ENCODE peak calls at places on chromosomes 6 and 20, in five cellular contexts. Z is mammary epithelial cell, A is neural crest cell, F is mesothelial cell of epicardium, B is Panc1. L is an unnamed sample.

GRCh38 chr6:159170333-159170672 is 1.1 kb downstream of the FNDC1 start:
- DNase-seq in Z (no peak), A (no peak), F (no peak), B (no peak), L (no peak)

GRCh38 chr20:37640600-37641561 is 52.9 kb upstream of the CTNNBL1 start:
- DNase-seq in Z (peak), A (no peak), F (no peak), B (no peak), L (no peak)

GRCh38 chr20:53409177-53409576 is 184.5 kb downstream of the ZNF217 start:
- DNase-seq in Z (no peak), A (no peak), F (no peak), B (no peak), L (no peak)

GRCh38 chr6:73131706-73132105 is 93.6 kb downstream of the KHDC1L start:
- DNase-seq in Z (peak), A (no peak), F (no peak), B (no peak), L (no peak)

GRCh38 chr20:47187450-47188195 is 168.9 kb downstream of the ZMYND8 start:
- DNase-seq in Z (peak), A (no peak), F (no peak), B (no peak), L (no peak)

GRCh38 chr6:121780325-121781313 is 345.2 kb downstream of the GJA1 start:
- DNase-seq in Z (peak), A (no peak), F (no peak), B (no peak), L (no peak)

GRCh38 chr6:31614075-31614619 is 887 bp upstream of the AIF1 start:
- DNase-seq in Z (no peak), A (no peak), F (no peak), B (no peak), L (no peak)

GRCh38 chr20:14919473-14920157 is 582.2 kb upstream of the FLRT3 start:
- DNase-seq in Z (peak), A (no peak), F (no peak), B (no peak), L (peak)

GRCh38 chr6:37033255-37033654 is 27.8 kb downstream of the FGD2 start:
- DNase-seq in Z (peak), A (no peak), F (no peak), B (no peak), L (no peak)

GRCh38 chr6:126614642-126615504 is 275.0 kb downstream of the CENPW start:
- DNase-seq in Z (no peak), A (no peak), F (no peak), B (no peak), L (no peak)

GRCh38 chr6:56593801-56594318 is 48.8 kb downstream of the DST start:
- DNase-seq in Z (no peak), A (no peak), F (no peak), B (no peak), L (no peak)

GRCh38 chr6:14015964-14016363 is 91.2 kb downstream of the RNF182 start:
- DNase-seq in Z (no peak), A (no peak), F (no peak), B (no peak), L (no peak)

GRCh38 chr6:31304683-31305082 is 32.8 kb upstream of the HLA-C start:
- DNase-seq in Z (no peak), A (no peak), F (no peak), B (no peak), L (no peak)

GRCh38 chr6:87660226-87660886 is 41.7 kb downstream of the AKIRIN2 start:
- DNase-seq in Z (peak), A (no peak), F (no peak), B (no peak), L (no peak)

GRCh38 chr6:81933648-81934047 is 181.2 kb upstream of the TENT5A start:
- DNase-seq in Z (no peak), A (no peak), F (no peak), B (no peak), L (no peak)

GRCh38 chr20:39851459-39851858 is 837.6 kb downstream of the MAFB start:
- DNase-seq in Z (peak), A (no peak), F (no peak), B (no peak), L (no peak)

GRCh38 chr6:169847141-169847674 is 95.8 kb downstream of the ERMARD start:
- DNase-seq in Z (no peak), A (no peak), F (no peak), B (no peak), L (no peak)

GRCh38 chr20:50824137-50824536 is 29.3 kb downstream of the BCAS4 start:
- DNase-seq in Z (no peak), A (no peak), F (no peak), B (no peak), L (no peak)

GRCh38 chr6:42120895-42121865 is 21.2 kb downstream of the C6orf132 start:
- DNase-seq in Z (no peak), A (no peak), F (no peak), B (no peak), L (no peak)

GRCh38 chr20:39877792-39878191 is 811.2 kb downstream of the MAFB start:
- DNase-seq in Z (no peak), A (no peak), F (no peak), B (no peak), L (no peak)

GRCh38 chr6:169194737-169195136 is 58.9 kb downstream of the THBS2 start:
- DNase-seq in Z (no peak), A (no peak), F (no peak), B (no peak), L (no peak)

GRCh38 chr6:106757722-106758467 is 128.5 kb downstream of the QRSL1 start:
- DNase-seq in Z (no peak), A (no peak), F (no peak), B (no peak), L (no peak)

GRCh38 chr6:20875369-20875963 is 341.2 kb downstream of the CDKAL1 start:
- DNase-seq in Z (peak), A (peak), F (no peak), B (peak), L (peak)
- TF ChIP-seq CTCF in Z (peak), A (peak), F (no peak), B (peak), L (peak)

GRCh38 chr6:10424005-10424404 is 9.1 kb upstream of the TFAP2A start:
- DNase-seq in Z (no peak), A (no peak), F (no peak), B (no peak), L (no peak)
- TF ChIP-seq CTCF in Z (peak), A (peak), F (no peak), B (peak), L (peak)

DNA sequence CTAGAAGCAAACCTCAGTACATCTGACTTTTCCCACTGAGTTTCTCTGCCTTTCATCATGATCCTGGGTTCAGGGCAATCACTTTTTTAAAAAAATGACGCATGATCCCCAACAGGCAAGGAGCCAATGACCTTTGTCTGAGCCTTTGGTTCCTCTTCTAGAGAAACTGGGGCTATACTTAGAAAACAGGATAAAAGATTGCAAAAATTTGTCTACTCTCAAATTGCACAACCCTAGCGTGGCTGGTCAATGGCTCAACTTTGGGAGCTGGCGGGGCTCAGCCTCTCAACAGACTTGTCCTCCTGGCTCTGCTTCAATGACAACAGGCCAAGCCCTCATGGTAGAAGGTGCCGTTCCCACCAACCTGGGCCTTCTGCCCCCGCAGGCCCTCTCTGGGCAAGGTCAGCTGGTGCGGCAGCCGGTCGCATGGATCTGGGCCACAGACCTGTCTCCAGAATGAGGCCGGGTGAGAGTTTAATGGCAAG is 48.7 kb downstream of the PDYN start:
- DNase-seq in Z (no peak), A (no peak), F (no peak), B (no peak), L (no peak)
- TF ChIP-seq CTCF in Z (no peak), A (no peak), F (no peak), B (no peak), L (no peak)

GRCh38 chr6:12653396-12653910 is 63.1 kb upstream of the PHACTR1 start:
- DNase-seq in Z (no peak), A (no peak), F (no peak), B (no peak), L (no peak)
- TF ChIP-seq CTCF in Z (no peak), A (no peak), F (no peak), B (no peak), L (no peak)

L was measured in Caco-2.